ENCODE peak calls at places on chromosome X, in five cellular contexts. One of them, this sample, is unnamed.

GRCh38 chrX:40849906-40850672 is 114.7 kb upstream of the MED14 start:
- DNase-seq in K562: no peak
- DNase-seq in GM12878: no peak
- DNase-seq in H1: no peak
- DNase-seq in HepG2: no peak
- DNase-seq in this sample: no peak

GRCh38 chrX:63784346-63784901 is 590 bp downstream of the ARHGEF9 start:
- DNase-seq in GM12878: no peak
- DNase-seq in H1: no peak
- DNase-seq in HepG2: no peak
- DNase-seq in K562: no peak
- DNase-seq in this sample: no peak

GRCh38 chrX:50903387-50904027 is 7.0 kb upstream of the BMP15 start:
- DNase-seq in GM12878: no peak
- DNase-seq in H1: peak
- DNase-seq in K562: peak
- DNase-seq in HepG2: peak
- DNase-seq in this sample: peak

GRCh38 chrX:20284444-20284843 is 17.7 kb upstream of the RPS6KA3 start:
- DNase-seq in GM12878: no peak
- DNase-seq in HepG2: no peak
- DNase-seq in K562: no peak
- DNase-seq in H1: no peak
- DNase-seq in this sample: no peak

GRCh38 chrX:20420058-20420457 is 153.3 kb upstream of the RPS6KA3 start:
- DNase-seq in GM12878: no peak
- DNase-seq in HepG2: no peak
- DNase-seq in H1: no peak
- DNase-seq in K562: no peak
- DNase-seq in this sample: no peak

GRCh38 chrX:103729015-103729414 is 18.3 kb downstream of the TMEM31 start:
- DNase-seq in HepG2: no peak
- DNase-seq in K562: no peak
- DNase-seq in H1: no peak
- DNase-seq in GM12878: no peak
- DNase-seq in this sample: no peak

GRCh38 chrX:53287493-53288138 is 6.2 kb upstream of the IQSEC2 start:
- DNase-seq in H1: no peak
- DNase-seq in K562: no peak
- DNase-seq in GM12878: peak
- DNase-seq in HepG2: no peak
- DNase-seq in this sample: no peak

GRCh38 chrX:11530621-11531020 is 135.1 kb downstream of the ARHGAP6 start:
- DNase-seq in HepG2: no peak
- DNase-seq in K562: no peak
- DNase-seq in H1: no peak
- DNase-seq in GM12878: no peak
- DNase-seq in this sample: no peak

GRCh38 chrX:154815274-154815818 is 10.1 kb upstream of the MPP1 start:
- DNase-seq in H1: no peak
- DNase-seq in HepG2: no peak
- DNase-seq in K562: no peak
- DNase-seq in GM12878: no peak
- DNase-seq in this sample: no peak

GRCh38 chrX:148580016-148580415 is 79.6 kb downstream of the AFF2 start:
- DNase-seq in HepG2: no peak
- DNase-seq in H1: no peak
- DNase-seq in K562: no peak
- DNase-seq in GM12878: no peak
- DNase-seq in this sample: no peak

GRCh38 chrX:148577711-148578110 is 77.3 kb downstream of the AFF2 start:
- DNase-seq in H1: no peak
- DNase-seq in K562: no peak
- DNase-seq in HepG2: no peak
- DNase-seq in GM12878: no peak
- DNase-seq in this sample: no peak

DNA sequence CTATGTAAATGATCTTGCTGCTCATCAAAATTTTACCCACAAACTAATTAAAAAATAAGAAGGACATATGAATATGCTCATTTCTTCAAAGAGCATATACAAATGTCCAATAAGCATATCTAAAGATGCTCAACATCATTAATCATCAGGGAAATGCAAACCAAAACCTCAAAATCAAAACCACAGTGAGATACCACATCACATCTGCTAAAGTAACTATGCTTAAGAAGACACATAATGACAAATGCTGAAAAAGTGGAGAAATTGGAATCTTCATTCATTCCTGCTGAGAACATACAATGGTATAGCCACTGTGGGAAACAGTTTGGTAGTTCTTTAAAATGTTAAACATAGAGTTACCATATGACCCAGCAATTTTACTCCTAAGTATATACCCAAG is 81.9 kb downstream of the AFF2 start:
- DNase-seq in H1: no peak
- DNase-seq in K562: no peak
- DNase-seq in GM12878: no peak
- DNase-seq in HepG2: no peak
- DNase-seq in this sample: no peak
- H3K4me3 ChIP-seq in H1: no peak
- H3K4me3 ChIP-seq in K562: no peak
- H3K4me3 ChIP-seq in GM12878: no peak
- H3K4me3 ChIP-seq in HepG2: no peak
- H3K4me3 ChIP-seq in this sample: no peak

DNA sequence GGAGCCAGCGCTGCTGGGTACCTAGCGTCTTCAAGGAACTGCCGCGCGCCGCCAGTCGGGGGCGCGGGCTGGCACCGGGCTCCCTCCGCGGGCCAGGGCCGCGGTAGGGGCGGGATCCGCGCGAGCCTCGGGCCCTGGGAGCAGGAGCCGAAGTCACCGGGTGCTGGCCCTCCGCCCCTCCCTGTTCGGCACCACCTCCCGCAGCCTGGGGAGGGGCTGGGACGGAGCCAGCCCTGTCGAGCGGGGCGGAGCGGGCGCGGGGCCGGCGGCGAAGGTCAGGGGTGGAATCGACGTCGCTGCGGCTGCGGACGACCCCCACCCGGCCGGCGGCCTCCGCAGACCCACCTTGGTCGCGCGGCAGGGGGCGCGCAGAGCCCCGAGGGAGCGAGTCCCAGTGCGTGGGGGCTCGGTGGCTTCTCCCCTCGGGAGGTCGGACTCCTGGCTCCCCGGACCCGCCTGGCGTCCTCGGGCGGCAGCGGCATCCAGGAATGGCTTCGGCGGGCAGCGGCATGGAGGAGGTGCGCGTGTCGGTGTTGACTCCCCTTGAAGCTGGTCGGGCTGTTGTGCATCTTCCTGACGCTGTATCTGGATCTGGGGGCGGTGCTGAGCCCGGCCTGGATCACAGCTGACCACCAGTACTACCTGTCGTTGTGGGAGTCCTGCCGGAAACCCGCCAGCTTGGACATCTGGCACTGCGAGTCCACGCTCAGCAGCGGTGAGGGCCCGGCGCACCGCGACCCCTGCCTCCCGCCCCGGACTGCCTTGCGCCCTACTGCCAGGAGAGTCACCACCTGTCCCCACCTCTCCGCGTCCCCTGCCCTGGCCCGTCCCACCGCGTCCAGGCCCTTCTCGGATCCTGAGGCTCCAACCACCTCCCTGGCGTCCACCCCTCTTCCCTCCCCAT is 50.5 kb upstream of the FAM47C start:
- DNase-seq in K562: no peak
- DNase-seq in GM12878: no peak
- DNase-seq in H1: peak
- DNase-seq in HepG2: no peak
- DNase-seq in this sample: peak
- TF ChIP-seq CREB1 in K562: no peak
- TF ChIP-seq CREB1 in GM12878: no peak
- TF ChIP-seq CREB1 in H1: no peak
- TF ChIP-seq CREB1 in HepG2: no peak
- TF ChIP-seq CREB1 in this sample: no peak

GRCh38 chrX:132025085-132025484 is 2.0 kb downstream of the STK26 start:
- DNase-seq in K562: no peak
- DNase-seq in H1: no peak
- DNase-seq in HepG2: peak
- DNase-seq in GM12878: no peak
- DNase-seq in this sample: no peak
- H3K4me3 ChIP-seq in K562: peak
- H3K4me3 ChIP-seq in H1: peak
- H3K4me3 ChIP-seq in HepG2: peak
- H3K4me3 ChIP-seq in GM12878: peak
- H3K4me3 ChIP-seq in this sample: peak

DNA sequence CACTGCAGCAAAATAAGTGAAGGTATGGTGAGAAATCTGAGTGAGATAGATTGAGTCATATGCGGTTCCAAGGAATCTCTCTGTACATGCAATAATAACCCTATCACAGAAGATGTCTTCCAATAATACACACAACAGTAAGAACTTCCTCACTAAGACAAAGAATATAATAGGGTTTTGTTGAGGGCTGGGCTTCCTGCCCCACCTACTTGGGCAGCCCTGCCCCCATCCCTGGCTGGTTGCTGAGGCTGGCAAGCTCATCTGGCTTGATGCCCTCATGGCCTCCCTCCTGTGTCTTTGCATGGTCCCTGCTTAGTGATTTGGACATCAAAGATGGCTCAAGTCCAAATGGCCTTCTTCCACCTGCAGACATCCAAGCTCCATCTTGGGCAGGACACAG is 2.7 kb downstream of the GEMIN8 start:
- DNase-seq in H1: no peak
- DNase-seq in HepG2: no peak
- DNase-seq in GM12878: no peak
- DNase-seq in K562: no peak
- DNase-seq in this sample: no peak
- TF ChIP-seq CREB1 in H1: no peak
- TF ChIP-seq CREB1 in HepG2: no peak
- TF ChIP-seq CREB1 in GM12878: no peak
- TF ChIP-seq CREB1 in K562: no peak
- TF ChIP-seq CREB1 in this sample: no peak

GRCh38 chrX:153765138-153766079 is 1.4 kb downstream of the PLXNB3 start:
- DNase-seq in HepG2: peak
- DNase-seq in GM12878: no peak
- DNase-seq in H1: no peak
- DNase-seq in K562: peak
- DNase-seq in this sample: no peak
- H3K4me3 ChIP-seq in HepG2: peak
- H3K4me3 ChIP-seq in GM12878: no peak
- H3K4me3 ChIP-seq in H1: no peak
- H3K4me3 ChIP-seq in K562: peak
- H3K4me3 ChIP-seq in this sample: no peak

GRCh38 chrX:7314425-7314824 is 166.5 kb upstream of the PUDP start:
- DNase-seq in K562: no peak
- DNase-seq in HepG2: no peak
- DNase-seq in H1: no peak
- DNase-seq in GM12878: no peak
- DNase-seq in this sample: no peak
- TF ChIP-seq CREB1 in K562: no peak
- TF ChIP-seq CREB1 in HepG2: no peak
- TF ChIP-seq CREB1 in H1: no peak
- TF ChIP-seq CREB1 in GM12878: no peak
- TF ChIP-seq CREB1 in this sample: no peak

GRCh38 chrX:84189125-84189524 is 1.1 kb upstream of the RPS6KA6 start:
- DNase-seq in H1: no peak
- DNase-seq in GM12878: no peak
- DNase-seq in HepG2: no peak
- DNase-seq in K562: no peak
- DNase-seq in this sample: peak

GRCh38 chrX:84187501-84188319 is at the start of gene RPS6KA6:
- DNase-seq in K562: no peak
- DNase-seq in HepG2: no peak
- DNase-seq in H1: peak
- DNase-seq in GM12878: no peak
- DNase-seq in this sample: peak

GRCh38 chrX:84192006-84192405 is 4.0 kb upstream of the RPS6KA6 start:
- DNase-seq in GM12878: no peak
- DNase-seq in H1: no peak
- DNase-seq in K562: no peak
- DNase-seq in HepG2: no peak
- DNase-seq in this sample: no peak

GRCh38 chrX:84186603-84187358 is 1.2 kb downstream of the RPS6KA6 start:
- DNase-seq in H1: peak
- DNase-seq in HepG2: no peak
- DNase-seq in GM12878: no peak
- DNase-seq in K562: no peak
- DNase-seq in this sample: peak

GRCh38 chrX:84188320-84188834 is 378 bp upstream of the RPS6KA6 start:
- DNase-seq in HepG2: no peak
- DNase-seq in H1: peak
- DNase-seq in GM12878: no peak
- DNase-seq in K562: no peak
- DNase-seq in this sample: peak
- H3K4me3 ChIP-seq in HepG2: no peak
- H3K4me3 ChIP-seq in H1: peak
- H3K4me3 ChIP-seq in GM12878: peak
- H3K4me3 ChIP-seq in K562: no peak
- H3K4me3 ChIP-seq in this sample: peak

DNA sequence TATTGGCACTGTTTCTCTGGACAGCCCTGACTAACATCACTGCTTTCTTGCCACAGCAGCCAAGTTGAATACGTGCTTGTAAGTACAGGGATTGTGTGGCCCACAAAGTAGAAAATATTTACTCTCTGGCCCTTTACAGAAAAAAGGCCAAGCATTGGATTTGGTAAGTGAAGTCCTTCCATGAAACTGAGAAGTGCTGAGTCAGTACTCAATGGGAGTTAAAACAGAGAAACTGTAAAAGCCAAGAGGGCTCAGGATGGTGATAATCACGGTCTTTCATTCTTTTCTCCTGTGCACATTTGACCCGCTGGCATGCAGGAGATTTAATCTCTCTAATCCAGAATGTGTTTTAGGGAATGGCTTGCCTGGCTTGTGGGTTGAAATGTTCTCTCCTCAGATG is 46.1 kb downstream of the TBL1X start:
- DNase-seq in K562: no peak
- DNase-seq in GM12878: no peak
- DNase-seq in H1: no peak
- DNase-seq in HepG2: no peak
- DNase-seq in this sample: no peak
- TF ChIP-seq CREB1 in K562: no peak
- TF ChIP-seq CREB1 in GM12878: no peak
- TF ChIP-seq CREB1 in H1: no peak
- TF ChIP-seq CREB1 in HepG2: no peak
- TF ChIP-seq CREB1 in this sample: no peak

DNA sequence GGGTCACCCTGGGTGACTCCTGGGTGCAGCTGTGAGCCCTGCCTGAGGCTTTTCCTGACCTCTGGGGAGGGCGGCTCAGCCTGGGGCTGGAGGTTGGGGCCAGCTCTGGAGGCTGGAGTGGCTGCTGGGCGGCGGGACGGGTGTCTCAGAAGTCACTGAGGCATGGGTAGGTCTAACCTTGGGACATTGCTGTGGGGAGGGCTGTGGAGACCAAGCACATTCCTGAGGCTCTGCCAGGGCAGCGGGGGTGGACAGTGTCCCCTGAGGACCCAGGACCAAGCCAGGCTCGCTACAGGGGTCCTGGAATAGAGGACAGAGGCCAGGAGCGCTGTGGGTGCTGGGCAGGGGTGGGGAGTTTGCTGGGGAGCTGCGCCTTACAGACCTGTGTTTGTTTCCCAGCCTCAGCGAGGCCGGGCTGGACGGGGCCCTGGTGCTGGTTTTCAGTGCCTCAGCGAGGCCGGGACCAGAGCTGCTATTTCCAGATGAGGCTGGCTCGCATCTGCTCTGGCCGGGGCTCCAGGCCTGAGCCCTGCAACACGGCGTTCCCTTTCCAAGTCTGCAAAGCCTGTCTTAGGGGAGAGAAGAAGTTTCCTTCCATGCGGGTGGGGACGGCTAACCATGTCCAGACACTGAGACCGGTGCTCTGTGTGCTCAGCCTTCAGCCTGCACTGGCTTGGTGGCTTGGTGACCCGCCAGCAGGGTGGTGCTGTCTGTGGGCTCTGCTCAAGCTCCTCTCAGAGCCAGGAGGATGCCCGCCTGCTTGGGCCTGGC is 3.0 kb upstream of the SLC25A6 start:
- DNase-seq in H1: no peak
- DNase-seq in GM12878: no peak
- DNase-seq in HepG2: no peak
- DNase-seq in K562: no peak
- DNase-seq in this sample: no peak
- H3K4me3 ChIP-seq in H1: no peak
- H3K4me3 ChIP-seq in GM12878: peak
- H3K4me3 ChIP-seq in HepG2: no peak
- H3K4me3 ChIP-seq in K562: no peak
- H3K4me3 ChIP-seq in this sample: no peak